ENCODE peak calls at places on chromosomes 2 and 18, in nine cellular contexts. One of them, this sample, is unnamed.

GRCh38 chr2:196225213-196225612 is 53.8 kb upstream of the STK17B start:
- DNase-seq in GM13977: no peak
- DNase-seq in fibroblast of mammary gland: peak; percentile 60
- DNase-seq in CD8-positive, alpha-beta T cell: no peak
- DNase-seq in endothelial cell: no peak
- DNase-seq in ascending aorta: no peak
- DNase-seq in neural crest cell: no peak
- DNase-seq in AG04449: no peak
- DNase-seq in uterus: no peak
- DNase-seq in this sample: no peak

GRCh38 chr2:22536131-22536530 is 848.8 kb upstream of the KLHL29 start:
- DNase-seq in GM13977: no peak
- DNase-seq in endothelial cell: no peak
- DNase-seq in uterus: no peak
- DNase-seq in ascending aorta: no peak
- DNase-seq in CD8-positive, alpha-beta T cell: no peak
- DNase-seq in fibroblast of mammary gland: peak; percentile 16
- DNase-seq in AG04449: no peak
- DNase-seq in neural crest cell: no peak
- DNase-seq in this sample: no peak

GRCh38 chr18:68642003-68642402 is 72.9 kb downstream of the TMX3 start:
- DNase-seq in AG04449: no peak
- DNase-seq in CD8-positive, alpha-beta T cell: no peak
- DNase-seq in fibroblast of mammary gland: no peak
- DNase-seq in uterus: no peak
- DNase-seq in endothelial cell: no peak
- DNase-seq in GM13977: no peak
- DNase-seq in neural crest cell: no peak
- DNase-seq in ascending aorta: no peak
- DNase-seq in this sample: no peak

GRCh38 chr2:238567067-238567855 is 140.5 kb downstream of the ASB1 start:
- DNase-seq in GM13977: no peak
- DNase-seq in ascending aorta: no peak
- DNase-seq in CD8-positive, alpha-beta T cell: no peak
- DNase-seq in uterus: no peak
- DNase-seq in endothelial cell: no peak
- DNase-seq in fibroblast of mammary gland: no peak
- DNase-seq in neural crest cell: no peak
- DNase-seq in AG04449: no peak
- DNase-seq in this sample: no peak

GRCh38 chr2:11701831-11702301 is 31.9 kb upstream of the NTSR2 start:
- DNase-seq in fibroblast of mammary gland: no peak
- DNase-seq in GM13977: no peak
- DNase-seq in endothelial cell: no peak
- DNase-seq in AG04449: no peak
- DNase-seq in CD8-positive, alpha-beta T cell: no peak
- DNase-seq in uterus: no peak
- DNase-seq in ascending aorta: peak; percentile 38
- DNase-seq in neural crest cell: no peak
- DNase-seq in this sample: no peak

GRCh38 chr18:34795070-34795740 is 85.1 kb downstream of the DTNA start:
- DNase-seq in neural crest cell: no peak
- DNase-seq in ascending aorta: no peak
- DNase-seq in AG04449: no peak
- DNase-seq in CD8-positive, alpha-beta T cell: no peak
- DNase-seq in fibroblast of mammary gland: no peak
- DNase-seq in endothelial cell: no peak
- DNase-seq in GM13977: no peak
- DNase-seq in uterus: no peak
- DNase-seq in this sample: no peak

GRCh38 chr2:112075490-112076260 is 20.6 kb downstream of the TMEM87B start:
- DNase-seq in CD8-positive, alpha-beta T cell: no peak
- DNase-seq in neural crest cell: no peak
- DNase-seq in GM13977: no peak
- DNase-seq in ascending aorta: no peak
- DNase-seq in endothelial cell: no peak
- DNase-seq in AG04449: no peak
- DNase-seq in uterus: no peak
- DNase-seq in fibroblast of mammary gland: no peak
- DNase-seq in this sample: no peak

GRCh38 chr2:27954771-27955384 is 64.3 kb downstream of the BABAM2 start:
- DNase-seq in uterus: peak; percentile 63
- DNase-seq in CD8-positive, alpha-beta T cell: no peak
- DNase-seq in endothelial cell: peak; percentile 6
- DNase-seq in ascending aorta: peak; percentile 51
- DNase-seq in neural crest cell: no peak
- DNase-seq in AG04449: peak; percentile 92
- DNase-seq in fibroblast of mammary gland: peak; percentile 99
- DNase-seq in GM13977: peak; percentile 6
- DNase-seq in this sample: no peak

GRCh38 chr18:75868031-75868430 is 440.5 kb upstream of the SMIM21 start:
- DNase-seq in CD8-positive, alpha-beta T cell: no peak
- DNase-seq in AG04449: no peak
- DNase-seq in endothelial cell: no peak
- DNase-seq in ascending aorta: no peak
- DNase-seq in fibroblast of mammary gland: no peak
- DNase-seq in GM13977: no peak
- DNase-seq in neural crest cell: no peak
- DNase-seq in uterus: no peak
- DNase-seq in this sample: no peak

GRCh38 chr18:25533088-25533676 is 181.2 kb upstream of the ZNF521 start:
- DNase-seq in fibroblast of mammary gland: no peak
- DNase-seq in GM13977: no peak
- DNase-seq in AG04449: no peak
- DNase-seq in CD8-positive, alpha-beta T cell: no peak
- DNase-seq in endothelial cell: no peak
- DNase-seq in ascending aorta: no peak
- DNase-seq in neural crest cell: no peak
- DNase-seq in uterus: no peak
- DNase-seq in this sample: no peak

GRCh38 chr18:48954837-48955527 is 4.2 kb upstream of the SMAD7 start:
- DNase-seq in neural crest cell: no peak
- DNase-seq in ascending aorta: no peak
- DNase-seq in uterus: no peak
- DNase-seq in fibroblast of mammary gland: no peak
- DNase-seq in GM13977: no peak
- DNase-seq in AG04449: no peak
- DNase-seq in endothelial cell: no peak
- DNase-seq in CD8-positive, alpha-beta T cell: no peak
- DNase-seq in this sample: no peak

GRCh38 chr18:48950536-48951447 is at the start of gene SMAD7:
- DNase-seq in GM13977: peak; percentile 74
- DNase-seq in CD8-positive, alpha-beta T cell: no peak
- DNase-seq in neural crest cell: no peak
- DNase-seq in uterus: no peak
- DNase-seq in ascending aorta: no peak
- DNase-seq in endothelial cell: no peak
- DNase-seq in fibroblast of mammary gland: no peak
- DNase-seq in AG04449: no peak
- DNase-seq in this sample: no peak

GRCh38 chr18:48951448-48952286 is 902 bp upstream of the SMAD7 start:
- DNase-seq in ascending aorta: no peak
- DNase-seq in CD8-positive, alpha-beta T cell: peak; percentile 61
- DNase-seq in uterus: peak; percentile 86
- DNase-seq in fibroblast of mammary gland: peak; percentile 86
- DNase-seq in endothelial cell: peak; percentile 70
- DNase-seq in AG04449: no peak
- DNase-seq in neural crest cell: peak; percentile 60
- DNase-seq in GM13977: peak; percentile 92
- DNase-seq in this sample: no peak

GRCh38 chr18:48953096-48953706 is 2.4 kb upstream of the SMAD7 start:
- DNase-seq in CD8-positive, alpha-beta T cell: no peak
- DNase-seq in GM13977: no peak
- DNase-seq in neural crest cell: no peak
- DNase-seq in ascending aorta: no peak
- DNase-seq in endothelial cell: no peak
- DNase-seq in fibroblast of mammary gland: no peak
- DNase-seq in AG04449: no peak
- DNase-seq in uterus: no peak
- DNase-seq in this sample: no peak

DNA sequence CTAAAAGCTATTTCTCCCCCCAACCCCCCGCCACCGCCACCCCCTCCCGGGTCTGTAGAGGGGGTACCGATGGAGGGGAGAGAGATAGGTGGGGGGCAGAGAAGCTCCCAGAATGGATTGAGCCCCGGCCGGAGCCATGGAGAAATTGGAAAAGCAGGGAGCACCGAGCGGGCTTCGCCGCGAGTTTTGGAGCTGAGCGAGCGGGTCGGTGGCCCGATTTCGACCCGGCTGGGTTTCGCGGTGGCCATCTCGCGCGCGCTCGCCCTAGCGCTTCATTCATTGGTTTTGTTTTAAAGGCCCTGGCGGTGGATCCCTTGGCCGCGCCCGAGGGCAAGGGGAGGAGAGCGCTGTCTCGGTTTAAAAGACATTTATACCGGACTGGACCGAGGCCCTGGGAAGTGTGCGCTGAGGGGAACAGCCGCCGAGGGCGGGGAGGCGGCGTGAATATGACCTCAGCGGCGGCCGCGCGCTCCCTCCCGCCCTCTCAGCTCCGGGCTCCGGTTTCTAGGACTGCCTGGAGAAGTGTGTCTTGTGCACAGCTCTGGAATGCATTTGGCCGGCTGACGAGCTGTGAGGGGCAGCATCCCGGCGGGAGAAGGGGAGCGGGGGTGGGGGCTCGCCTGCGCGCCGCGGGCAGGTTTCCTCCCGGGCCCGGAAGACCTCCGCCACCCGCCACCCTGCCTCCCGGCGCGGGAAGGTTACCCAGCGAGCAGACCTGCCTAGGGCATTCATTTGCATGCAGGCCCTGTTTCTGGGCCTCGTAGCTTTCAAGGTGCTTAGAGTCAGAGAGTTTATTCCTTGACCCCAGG is 1.7 kb upstream of the SMAD7 start:
- DNase-seq in AG04449: no peak
- DNase-seq in uterus: peak; percentile 85
- DNase-seq in endothelial cell: peak; percentile 67
- DNase-seq in CD8-positive, alpha-beta T cell: peak; percentile 30
- DNase-seq in fibroblast of mammary gland: peak; percentile 76
- DNase-seq in GM13977: peak; percentile 67
- DNase-seq in neural crest cell: peak; percentile 66
- DNase-seq in ascending aorta: no peak
- DNase-seq in this sample: peak; percentile 65
- TF ChIP-seq CTCF in AG04449: no peak
- TF ChIP-seq CTCF in uterus: no peak
- TF ChIP-seq CTCF in endothelial cell: no peak
- TF ChIP-seq CTCF in CD8-positive, alpha-beta T cell: no peak
- TF ChIP-seq CTCF in fibroblast of mammary gland: no peak
- TF ChIP-seq CTCF in GM13977: no peak
- TF ChIP-seq CTCF in neural crest cell: peak; percentile 30
- TF ChIP-seq CTCF in ascending aorta: no peak
- TF ChIP-seq CTCF in this sample: no peak

DNA sequence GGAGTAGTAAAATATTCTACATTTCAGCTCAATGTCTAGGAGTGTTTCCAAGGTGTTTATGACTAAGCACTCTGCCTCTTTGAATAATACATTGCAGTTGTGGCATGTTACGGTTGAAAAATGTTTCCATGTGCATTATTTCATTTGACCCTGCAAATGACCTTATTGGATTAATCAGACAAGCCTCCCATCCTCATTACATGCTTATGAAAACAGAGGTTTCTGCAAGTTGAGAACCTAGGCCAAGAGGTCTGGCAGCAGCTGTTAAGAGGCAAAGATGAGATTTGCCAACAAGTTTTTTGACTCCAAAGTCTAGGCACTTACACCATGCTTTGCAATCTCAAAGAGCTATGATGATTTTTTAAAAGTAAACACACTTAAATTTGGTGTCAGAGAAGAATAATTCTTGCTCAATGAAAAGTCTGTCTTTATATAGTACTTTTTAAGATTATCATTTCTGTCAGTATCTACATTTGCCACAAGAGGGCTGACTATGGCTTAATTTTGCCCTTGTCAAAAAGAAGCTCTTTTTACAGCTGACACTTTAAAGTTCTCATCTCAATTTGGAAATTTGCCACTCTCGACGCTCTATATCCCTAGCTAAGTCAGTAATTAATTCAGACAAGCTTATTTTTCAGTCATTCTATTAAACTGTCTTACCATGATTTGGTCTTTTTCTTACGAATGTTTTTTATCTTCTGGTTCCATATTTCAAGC is 260.6 kb downstream of the PAX3 start:
- DNase-seq in CD8-positive, alpha-beta T cell: no peak
- DNase-seq in GM13977: no peak
- DNase-seq in neural crest cell: no peak
- DNase-seq in ascending aorta: no peak
- DNase-seq in AG04449: no peak
- DNase-seq in fibroblast of mammary gland: peak; percentile 64
- DNase-seq in endothelial cell: no peak
- DNase-seq in uterus: no peak
- DNase-seq in this sample: no peak
- TF ChIP-seq CTCF in CD8-positive, alpha-beta T cell: no peak
- TF ChIP-seq CTCF in GM13977: peak; percentile 19
- TF ChIP-seq CTCF in neural crest cell: peak; percentile 76
- TF ChIP-seq CTCF in ascending aorta: no peak
- TF ChIP-seq CTCF in AG04449: peak; percentile 20
- TF ChIP-seq CTCF in fibroblast of mammary gland: peak; percentile 47
- TF ChIP-seq CTCF in endothelial cell: peak; percentile 84
- TF ChIP-seq CTCF in uterus: no peak
- TF ChIP-seq CTCF in this sample: peak; percentile 56

DNA sequence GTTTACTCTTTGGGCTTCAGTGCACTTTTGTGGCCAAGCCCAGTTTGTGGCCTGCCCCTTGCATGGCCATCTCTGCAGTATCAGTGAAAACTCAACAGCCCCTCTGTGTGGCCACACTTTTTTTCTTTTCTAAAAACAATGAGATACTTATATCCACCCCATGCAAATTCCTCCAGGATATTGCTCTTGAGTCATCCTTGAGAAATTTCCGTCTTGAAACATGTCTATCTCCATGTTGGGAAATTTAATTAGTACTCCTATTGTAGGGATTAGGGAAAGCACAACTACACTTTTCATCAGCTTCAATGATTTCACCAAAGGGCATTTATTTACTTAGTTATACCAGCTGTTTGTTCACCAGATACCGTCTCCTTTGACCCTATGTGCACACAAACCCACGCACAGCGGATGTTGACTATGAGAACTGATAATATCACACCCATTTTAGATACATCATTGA is 993.1 kb downstream of the TSN start:
- DNase-seq in uterus: no peak
- DNase-seq in AG04449: peak; percentile 4
- DNase-seq in ascending aorta: no peak
- DNase-seq in endothelial cell: no peak
- DNase-seq in CD8-positive, alpha-beta T cell: no peak
- DNase-seq in fibroblast of mammary gland: peak; percentile 23
- DNase-seq in neural crest cell: no peak
- DNase-seq in GM13977: no peak
- DNase-seq in this sample: no peak
- TF ChIP-seq CTCF in uterus: no peak
- TF ChIP-seq CTCF in AG04449: no peak
- TF ChIP-seq CTCF in ascending aorta: no peak
- TF ChIP-seq CTCF in endothelial cell: no peak
- TF ChIP-seq CTCF in CD8-positive, alpha-beta T cell: no peak
- TF ChIP-seq CTCF in fibroblast of mammary gland: no peak
- TF ChIP-seq CTCF in neural crest cell: no peak
- TF ChIP-seq CTCF in GM13977: peak; percentile 25
- TF ChIP-seq CTCF in this sample: no peak

DNA sequence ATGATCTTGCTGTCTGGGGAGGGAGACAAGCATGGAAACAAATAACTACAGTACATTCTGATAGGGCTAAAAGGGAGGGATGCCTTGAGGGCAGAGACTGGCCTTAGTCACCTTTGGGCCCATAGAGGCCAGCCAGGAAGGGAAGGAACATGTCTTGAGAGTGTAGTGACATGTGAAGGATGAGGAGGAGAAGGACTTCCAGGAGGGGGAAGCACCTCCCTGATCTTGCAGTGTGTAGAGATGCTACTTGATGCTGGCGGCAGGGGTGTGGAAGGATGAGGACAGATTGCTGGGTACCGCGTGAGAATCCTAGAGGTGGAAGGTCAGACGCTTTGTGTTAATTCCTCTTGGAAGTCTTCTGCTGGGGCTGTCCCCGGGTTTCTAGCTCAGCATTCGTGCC is 13.1 kb downstream of the TET3 start:
- DNase-seq in fibroblast of mammary gland: no peak
- DNase-seq in endothelial cell: no peak
- DNase-seq in GM13977: no peak
- DNase-seq in neural crest cell: no peak
- DNase-seq in uterus: no peak
- DNase-seq in CD8-positive, alpha-beta T cell: no peak
- DNase-seq in ascending aorta: no peak
- DNase-seq in AG04449: no peak
- DNase-seq in this sample: no peak
- TF ChIP-seq CTCF in fibroblast of mammary gland: no peak
- TF ChIP-seq CTCF in endothelial cell: no peak
- TF ChIP-seq CTCF in GM13977: peak; percentile 20
- TF ChIP-seq CTCF in neural crest cell: no peak
- TF ChIP-seq CTCF in uterus: no peak
- TF ChIP-seq CTCF in CD8-positive, alpha-beta T cell: no peak
- TF ChIP-seq CTCF in ascending aorta: no peak
- TF ChIP-seq CTCF in AG04449: no peak
- TF ChIP-seq CTCF in this sample: no peak